ENCODE peak calls at places on chromosomes 5 and 9, in nine cellular contexts. One of them, this sample, is unnamed. For H3K36me3, the result is how much of the 10 kb centered on the place peaks cover.

GRCh38 chr9:71984388-71985069 is 73.1 kb downstream of the C9orf85 start:
- DNase-seq in cardiac muscle cell: peak
- DNase-seq in tibial artery: no peak
- DNase-seq in lower lobe of right lung: no peak
- DNase-seq in RWPE2: no peak
- DNase-seq in OCI-LY7: no peak
- DNase-seq in hepatocyte: peak
- DNase-seq in kidney: no peak
- DNase-seq in uterus: no peak
- DNase-seq in this sample: no peak

GRCh38 chr9:118882674-118883073 is 486.6 kb downstream of the BRINP1 start:
- DNase-seq in OCI-LY7: no peak
- DNase-seq in lower lobe of right lung: no peak
- DNase-seq in cardiac muscle cell: no peak
- DNase-seq in uterus: no peak
- DNase-seq in RWPE2: no peak
- DNase-seq in tibial artery: no peak
- DNase-seq in hepatocyte: no peak
- DNase-seq in kidney: no peak
- DNase-seq in this sample: no peak

GRCh38 chr9:17757816-17758215 is 178.9 kb downstream of the SH3GL2 start:
- DNase-seq in cardiac muscle cell: no peak
- DNase-seq in kidney: no peak
- DNase-seq in lower lobe of right lung: no peak
- DNase-seq in OCI-LY7: no peak
- DNase-seq in tibial artery: no peak
- DNase-seq in hepatocyte: no peak
- DNase-seq in RWPE2: no peak
- DNase-seq in uterus: no peak
- DNase-seq in this sample: no peak

GRCh38 chr5:149672701-149673455 is 57.2 kb upstream of the PPARGC1B start:
- DNase-seq in kidney: no peak
- DNase-seq in cardiac muscle cell: no peak
- DNase-seq in uterus: no peak
- DNase-seq in OCI-LY7: no peak
- DNase-seq in hepatocyte: no peak
- DNase-seq in tibial artery: no peak
- DNase-seq in RWPE2: no peak
- DNase-seq in lower lobe of right lung: no peak
- DNase-seq in this sample: no peak

GRCh38 chr9:98345011-98345410 is 89.6 kb upstream of the TBC1D2 start:
- DNase-seq in kidney: no peak
- DNase-seq in uterus: no peak
- DNase-seq in tibial artery: no peak
- DNase-seq in OCI-LY7: no peak
- DNase-seq in lower lobe of right lung: no peak
- DNase-seq in RWPE2: no peak
- DNase-seq in cardiac muscle cell: no peak
- DNase-seq in hepatocyte: no peak
- DNase-seq in this sample: no peak

GRCh38 chr5:74394543-74394923 is 246.0 kb downstream of the ENC1 start:
- DNase-seq in tibial artery: no peak
- DNase-seq in OCI-LY7: peak
- DNase-seq in uterus: no peak
- DNase-seq in RWPE2: no peak
- DNase-seq in lower lobe of right lung: no peak
- DNase-seq in kidney: no peak
- DNase-seq in hepatocyte: peak
- DNase-seq in cardiac muscle cell: no peak
- DNase-seq in this sample: no peak

GRCh38 chr5:81749186-81749561 is 1.7 kb downstream of the SSBP2 start:
- DNase-seq in OCI-LY7: no peak
- DNase-seq in RWPE2: no peak
- DNase-seq in lower lobe of right lung: no peak
- DNase-seq in cardiac muscle cell: peak
- DNase-seq in hepatocyte: peak
- DNase-seq in uterus: no peak
- DNase-seq in kidney: no peak
- DNase-seq in tibial artery: no peak
- DNase-seq in this sample: no peak

GRCh38 chr5:78353520-78353919 is 6.9 kb upstream of the SCAMP1 start:
- DNase-seq in tibial artery: no peak
- DNase-seq in cardiac muscle cell: peak
- DNase-seq in kidney: no peak
- DNase-seq in uterus: no peak
- DNase-seq in OCI-LY7: no peak
- DNase-seq in hepatocyte: no peak
- DNase-seq in lower lobe of right lung: no peak
- DNase-seq in RWPE2: no peak
- DNase-seq in this sample: no peak

GRCh38 chr9:81534138-81534865 is 155.0 kb downstream of the TLE1 start:
- DNase-seq in RWPE2: no peak
- DNase-seq in OCI-LY7: no peak
- DNase-seq in hepatocyte: no peak
- DNase-seq in kidney: no peak
- DNase-seq in uterus: no peak
- DNase-seq in lower lobe of right lung: no peak
- DNase-seq in tibial artery: no peak
- DNase-seq in cardiac muscle cell: no peak
- DNase-seq in this sample: no peak

GRCh38 chr5:137264573-137264972 is 234.6 kb downstream of the SPOCK1 start:
- DNase-seq in hepatocyte: no peak
- DNase-seq in cardiac muscle cell: peak
- DNase-seq in tibial artery: no peak
- DNase-seq in uterus: no peak
- DNase-seq in lower lobe of right lung: no peak
- DNase-seq in kidney: no peak
- DNase-seq in OCI-LY7: no peak
- DNase-seq in RWPE2: no peak
- DNase-seq in this sample: no peak

GRCh38 chr5:160175438-160176218 is 53.7 kb upstream of the FABP6 start:
- DNase-seq in uterus: peak
- DNase-seq in lower lobe of right lung: no peak
- DNase-seq in OCI-LY7: no peak
- DNase-seq in hepatocyte: no peak
- DNase-seq in kidney: no peak
- DNase-seq in tibial artery: peak
- DNase-seq in cardiac muscle cell: peak
- DNase-seq in RWPE2: no peak
- DNase-seq in this sample: no peak

GRCh38 chr9:34518110-34518616 is 4.6 kb downstream of the ENHO start:
- DNase-seq in hepatocyte: no peak
- DNase-seq in OCI-LY7: no peak
- DNase-seq in uterus: no peak
- DNase-seq in kidney: no peak
- DNase-seq in RWPE2: peak
- DNase-seq in lower lobe of right lung: no peak
- DNase-seq in tibial artery: no peak
- DNase-seq in cardiac muscle cell: no peak
- DNase-seq in this sample: no peak

GRCh38 chr5:93580387-93581100 is 475 bp downstream of the NR2F1-AS1 start:
- DNase-seq in RWPE2: no peak
- DNase-seq in kidney: no peak
- DNase-seq in OCI-LY7: no peak
- DNase-seq in cardiac muscle cell: peak
- DNase-seq in uterus: no peak
- DNase-seq in lower lobe of right lung: peak
- DNase-seq in tibial artery: no peak
- DNase-seq in hepatocyte: no peak
- DNase-seq in this sample: no peak

GRCh38 chr5:16791036-16791705 is 144.9 kb downstream of the MYO10 start:
- DNase-seq in OCI-LY7: peak
- DNase-seq in RWPE2: no peak
- DNase-seq in uterus: no peak
- DNase-seq in kidney: no peak
- DNase-seq in lower lobe of right lung: no peak
- DNase-seq in tibial artery: no peak
- DNase-seq in cardiac muscle cell: peak
- DNase-seq in hepatocyte: peak
- DNase-seq in this sample: no peak

GRCh38 chr5:123097871-123098735 is 9.1 kb downstream of the PRDM6 start:
- DNase-seq in kidney: no peak
- DNase-seq in RWPE2: no peak
- DNase-seq in cardiac muscle cell: no peak
- DNase-seq in lower lobe of right lung: no peak
- DNase-seq in tibial artery: no peak
- DNase-seq in OCI-LY7: no peak
- DNase-seq in uterus: no peak
- DNase-seq in hepatocyte: no peak
- DNase-seq in this sample: no peak

GRCh38 chr5:149018909-149019443 is 43.9 kb downstream of the SH3TC2 start:
- DNase-seq in kidney: no peak
- DNase-seq in lower lobe of right lung: no peak
- DNase-seq in cardiac muscle cell: peak
- DNase-seq in hepatocyte: peak
- DNase-seq in OCI-LY7: no peak
- DNase-seq in tibial artery: no peak
- DNase-seq in RWPE2: no peak
- DNase-seq in uterus: no peak
- DNase-seq in this sample: no peak

GRCh38 chr9:132605387-132605786 is 23.0 kb downstream of the BARHL1 start:
- DNase-seq in RWPE2: no peak
- DNase-seq in hepatocyte: no peak
- DNase-seq in kidney: no peak
- DNase-seq in OCI-LY7: no peak
- DNase-seq in tibial artery: no peak
- DNase-seq in cardiac muscle cell: no peak
- DNase-seq in lower lobe of right lung: no peak
- DNase-seq in uterus: no peak
- DNase-seq in this sample: no peak

GRCh38 chr9:132614324-132614723 is 31.9 kb downstream of the BARHL1 start:
- DNase-seq in OCI-LY7: no peak
- DNase-seq in tibial artery: no peak
- DNase-seq in lower lobe of right lung: no peak
- DNase-seq in RWPE2: no peak
- DNase-seq in uterus: no peak
- DNase-seq in cardiac muscle cell: no peak
- DNase-seq in kidney: no peak
- DNase-seq in hepatocyte: no peak
- DNase-seq in this sample: no peak

GRCh38 chr9:132610661-132611060 is 28.3 kb downstream of the BARHL1 start:
- DNase-seq in cardiac muscle cell: no peak
- DNase-seq in tibial artery: no peak
- DNase-seq in lower lobe of right lung: no peak
- DNase-seq in kidney: no peak
- DNase-seq in uterus: no peak
- DNase-seq in OCI-LY7: no peak
- DNase-seq in RWPE2: no peak
- DNase-seq in hepatocyte: no peak
- DNase-seq in this sample: no peak

GRCh38 chr9:132609829-132610228 is 27.4 kb downstream of the BARHL1 start:
- DNase-seq in lower lobe of right lung: no peak
- DNase-seq in cardiac muscle cell: peak
- DNase-seq in hepatocyte: no peak
- DNase-seq in uterus: no peak
- DNase-seq in OCI-LY7: no peak
- DNase-seq in RWPE2: no peak
- DNase-seq in kidney: no peak
- DNase-seq in tibial artery: no peak
- DNase-seq in this sample: no peak

DNA sequence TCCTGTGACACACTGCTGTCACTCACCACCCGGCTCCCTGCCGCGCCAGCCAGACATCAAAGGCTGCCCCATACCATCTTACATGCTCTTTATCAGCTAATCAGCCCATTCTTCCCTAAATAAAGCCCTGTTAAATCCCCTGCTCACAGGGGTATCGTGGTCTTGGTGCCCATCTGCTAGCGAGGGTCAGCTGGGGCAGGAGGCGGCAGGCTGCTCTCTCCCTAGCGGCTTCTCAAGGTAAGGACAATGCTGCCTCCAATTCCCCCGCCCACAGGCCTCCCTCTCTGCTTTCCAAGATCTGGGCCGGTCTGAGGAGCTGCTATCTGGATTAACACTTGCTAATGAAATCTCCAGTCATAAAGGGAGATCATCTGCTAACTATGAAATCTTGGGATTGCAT is 26.8 kb downstream of the BARHL1 start:
- DNase-seq in uterus: no peak
- DNase-seq in kidney: no peak
- DNase-seq in RWPE2: no peak
- DNase-seq in hepatocyte: no peak
- DNase-seq in lower lobe of right lung: no peak
- DNase-seq in OCI-LY7: no peak
- DNase-seq in tibial artery: no peak
- DNase-seq in cardiac muscle cell: no peak
- DNase-seq in this sample: no peak
- H3K36me3 ChIP-seq in uterus: under half
- H3K36me3 ChIP-seq in kidney: under half
- H3K36me3 ChIP-seq in RWPE2: half or more
- H3K36me3 ChIP-seq in hepatocyte: under half
- H3K36me3 ChIP-seq in lower lobe of right lung: half or more
- H3K36me3 ChIP-seq in OCI-LY7: half or more
- H3K36me3 ChIP-seq in tibial artery: half or more
- H3K36me3 ChIP-seq in cardiac muscle cell: under half
- H3K36me3 ChIP-seq in this sample: under half

GRCh38 chr9:4630836-4631235 is 31.3 kb upstream of the PLPP6 start:
- DNase-seq in cardiac muscle cell: peak
- DNase-seq in hepatocyte: no peak
- DNase-seq in OCI-LY7: no peak
- DNase-seq in kidney: no peak
- DNase-seq in RWPE2: no peak
- DNase-seq in tibial artery: no peak
- DNase-seq in lower lobe of right lung: no peak
- DNase-seq in uterus: no peak
- DNase-seq in this sample: no peak
- TF ChIP-seq CTCF in cardiac muscle cell: no peak
- TF ChIP-seq CTCF in hepatocyte: no peak
- TF ChIP-seq CTCF in OCI-LY7: no peak
- TF ChIP-seq CTCF in kidney: no peak
- TF ChIP-seq CTCF in RWPE2: peak
- TF ChIP-seq CTCF in tibial artery: no peak
- TF ChIP-seq CTCF in lower lobe of right lung: no peak
- TF ChIP-seq CTCF in uterus: no peak
- TF ChIP-seq CTCF in this sample: no peak

GRCh38 chr5:175773534-175774070 is 97.8 kb upstream of the CPLX2 start:
- DNase-seq in OCI-LY7: no peak
- DNase-seq in cardiac muscle cell: no peak
- DNase-seq in kidney: no peak
- DNase-seq in hepatocyte: no peak
- DNase-seq in tibial artery: no peak
- DNase-seq in lower lobe of right lung: no peak
- DNase-seq in RWPE2: no peak
- DNase-seq in uterus: no peak
- DNase-seq in this sample: no peak
- H3K4me3 ChIP-seq in OCI-LY7: no peak
- H3K4me3 ChIP-seq in cardiac muscle cell: no peak
- H3K4me3 ChIP-seq in kidney: no peak
- H3K4me3 ChIP-seq in hepatocyte: no peak
- H3K4me3 ChIP-seq in tibial artery: no peak
- H3K4me3 ChIP-seq in lower lobe of right lung: no peak
- H3K4me3 ChIP-seq in RWPE2: no peak
- H3K4me3 ChIP-seq in uterus: no peak
- H3K4me3 ChIP-seq in this sample: no peak

GRCh38 chr9:92721548-92721947 is 43.1 kb downstream of the BICD2 start:
- DNase-seq in tibial artery: no peak
- DNase-seq in RWPE2: no peak
- DNase-seq in lower lobe of right lung: peak
- DNase-seq in OCI-LY7: no peak
- DNase-seq in cardiac muscle cell: no peak
- DNase-seq in uterus: no peak
- DNase-seq in hepatocyte: no peak
- DNase-seq in kidney: no peak
- DNase-seq in this sample: no peak
- H3K36me3 ChIP-seq in tibial artery: half or more
- H3K36me3 ChIP-seq in RWPE2: half or more
- H3K36me3 ChIP-seq in lower lobe of right lung: half or more
- H3K36me3 ChIP-seq in OCI-LY7: half or more
- H3K36me3 ChIP-seq in cardiac muscle cell: under half
- H3K36me3 ChIP-seq in uterus: under half
- H3K36me3 ChIP-seq in hepatocyte: under half
- H3K36me3 ChIP-seq in kidney: under half
- H3K36me3 ChIP-seq in this sample: under half